ENCODE peak calls at places on chromosomes 2 and 18, in four cellular contexts. I is HT1080; Z is CD8-positive, alpha-beta T cell; D is WTC11. L is an unnamed sample.

GRCh38 chr2:122545821-122546220 is 790.4 kb downstream of the TSN start:
- DNase-seq in I (no peak), D (no peak), Z (no peak), L (no peak)

GRCh38 chr18:36724169-36724568 is 104.6 kb downstream of the TPGS2 start:
- DNase-seq in Z (no peak), D (no peak), I (no peak), L (no peak)

GRCh38 chr2:109351164-109351756 is 222.3 kb downstream of the SH3RF3 start:
- DNase-seq in Z (no peak), I (peak; percentile 99), D (no peak), L (no peak)

GRCh38 chr2:180219471-180219870 is 212.4 kb upstream of the CWC22 start:
- DNase-seq in D (no peak), I (no peak), Z (no peak), L (no peak)

GRCh38 chr18:80042785-80043184 is 8.6 kb downstream of the RBFA start:
- DNase-seq in I (no peak), Z (no peak), D (no peak), L (no peak)

GRCh38 chr2:234476766-234477165 is 20.1 kb downstream of the ARL4C start:
- DNase-seq in I (no peak), Z (no peak), D (no peak), L (no peak)

GRCh38 chr2:56741601-56742102 is 557.9 kb downstream of the CCDC85A start:
- DNase-seq in Z (no peak), D (no peak), I (peak; percentile 91), L (no peak)

GRCh38 chr2:65479528-65479927 is 47.1 kb upstream of the SPRED2 start:
- DNase-seq in Z (no peak), I (peak; percentile 16), D (no peak), L (no peak)

GRCh38 chr2:173079968-173080860 is 4.6 kb downstream of the MAP3K20 start:
- DNase-seq in I (no peak), D (no peak), Z (no peak), L (no peak)

GRCh38 chr2:129469389-129469788 is 510.1 kb upstream of the RAB6C start:
- DNase-seq in I (no peak), D (no peak), Z (no peak), L (no peak)

GRCh38 chr18:63207825-63208224 is 111.7 kb downstream of the BCL2 start:
- DNase-seq in D (no peak), I (no peak), Z (no peak), L (no peak)

GRCh38 chr2:43027103-43027482 is 199.3 kb downstream of the ZFP36L2 start:
- DNase-seq in Z (no peak), D (no peak), I (no peak), L (no peak)

GRCh38 chr2:44952143-44952805 is 10.8 kb downstream of the SIX3 start:
- DNase-seq in Z (no peak), I (no peak), D (peak; percentile 81), L (no peak)

GRCh38 chr2:241851325-241852115 is 7.2 kb downstream of the PDCD1 start:
- DNase-seq in Z (no peak), D (no peak), I (no peak), L (no peak)

GRCh38 chr2:130261970-130262760 is 63.9 kb upstream of the TUBA3E start:
- DNase-seq in D (no peak), I (peak; percentile 24), Z (no peak), L (no peak)

GRCh38 chr2:164000171-164000570 is 264.4 kb upstream of the FIGN start:
- DNase-seq in I (no peak), Z (no peak), D (no peak), L (no peak)

L was measured in CD8-positive, alpha-beta memory T cell.